ENCODE peak calls at places on chromosomes 3 and 15, in five cellular contexts. O is ovary; S is heart right ventricle; T is CD4-positive, CD25-positive, alpha-beta regulatory T cell; C is BE2C. M is an unnamed sample. For H3K4me1, the result is how much of the 10 kb centered on the place peaks cover.

GRCh38 chr3:31980530-31981205 is 394 bp downstream of the OSBPL10 start:
- DNase-seq in T (peak), C (peak), S (peak), O (peak), M (peak)

GRCh38 chr15:73334086-73334485 is 34.7 kb downstream of the HCN4 start:
- DNase-seq in S (no peak), C (no peak), O (no peak), T (no peak), M (no peak)

GRCh38 chr3:122572940-122573412 is 4.5 kb upstream of the PARP15 start:
- DNase-seq in T (no peak), C (no peak), O (peak), S (no peak), M (peak)

GRCh38 chr3:149273096-149273751 is 51.6 kb upstream of the CP start:
- DNase-seq in T (peak), C (peak), S (no peak), O (peak), M (peak)

GRCh38 chr15:79459666-79460065 is 27.5 kb downstream of the MINAR1 start:
- DNase-seq in S (no peak), C (no peak), O (no peak), T (no peak), M (no peak)

GRCh38 chr3:152937234-152937633 is 102.3 kb downstream of the P2RY1 start:
- DNase-seq in S (no peak), O (no peak), T (no peak), C (no peak), M (no peak)

GRCh38 chr3:8280161-8280560 is 221.5 kb upstream of the LMCD1 start:
- DNase-seq in O (no peak), C (no peak), T (no peak), S (no peak), M (no peak)

GRCh38 chr3:79015854-79016253 is 751.9 kb downstream of the ROBO1 start:
- DNase-seq in T (no peak), S (no peak), C (no peak), O (no peak), M (no peak)

GRCh38 chr3:138450181-138450580 is 15.8 kb downstream of the ESYT3 start:
- DNase-seq in O (no peak), S (no peak), C (no peak), T (no peak), M (no peak)

GRCh38 chr3:15399970-15400369 is 27.4 kb downstream of the METTL6 start:
- DNase-seq in C (no peak), O (no peak), S (no peak), T (no peak), M (no peak)

GRCh38 chr3:196238612-196239190 is 22.4 kb downstream of the SLC51A start:
- DNase-seq in C (no peak), S (no peak), T (no peak), O (no peak), M (no peak)

GRCh38 chr3:108125151-108125540 is 34.3 kb upstream of the CD47 start:
- DNase-seq in O (no peak), S (no peak), C (no peak), T (no peak), M (no peak)

DNA sequence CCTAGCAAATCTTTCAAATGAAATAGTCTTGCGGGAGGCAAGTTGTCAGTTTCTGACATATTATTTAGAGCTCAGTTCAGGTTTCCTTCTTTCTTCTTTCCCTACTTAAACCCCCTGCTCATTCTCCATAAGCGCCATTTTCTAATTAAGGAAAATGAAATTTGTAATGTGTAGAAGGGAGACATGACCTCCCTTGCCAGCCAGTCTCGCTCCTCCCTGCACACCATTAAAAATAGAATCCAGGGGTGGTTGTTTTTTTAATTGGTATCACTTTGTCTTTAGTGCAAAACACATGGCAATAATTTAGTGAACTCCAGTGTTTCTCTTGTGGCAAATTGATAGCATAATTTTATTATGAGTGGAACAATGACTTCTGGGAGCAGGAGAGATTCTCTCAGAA is 160.1 kb downstream of the MEIS2 start:
- DNase-seq in O (no peak), S (no peak), C (no peak), T (no peak), M (no peak)
- H3K4me1 ChIP-seq in O (under half), S (under half), C (under half), T (under half), M (under half)

GRCh38 chr15:58065011-58065444 is 483 bp downstream of the ALDH1A2 start:
- DNase-seq in C (peak), O (peak), T (no peak), S (peak), M (peak)
- H3K4me3 ChIP-seq in C (no peak), O (peak), T (no peak), S (peak), M (peak)

GRCh38 chr3:30605706-30606300 is 598 bp upstream of the TGFBR2 start:
- DNase-seq in S (no peak), T (no peak), O (no peak), C (no peak), M (no peak)
- H3K4me1 ChIP-seq in S (under half), T (under half), O (under half), C (under half), M (under half)

GRCh38 chr15:44289352-44289790 is 852 bp downstream of the GOLM2 start:
- DNase-seq in S (no peak), T (no peak), O (no peak), C (no peak), M (no peak)

GRCh38 chr15:44286814-44287555 is 1.5 kb upstream of the GOLM2 start:
- DNase-seq in T (peak), C (no peak), S (no peak), O (no peak), M (no peak)
- H3K4me3 ChIP-seq in T (peak), C (peak), S (peak), O (peak), M (peak)

DNA sequence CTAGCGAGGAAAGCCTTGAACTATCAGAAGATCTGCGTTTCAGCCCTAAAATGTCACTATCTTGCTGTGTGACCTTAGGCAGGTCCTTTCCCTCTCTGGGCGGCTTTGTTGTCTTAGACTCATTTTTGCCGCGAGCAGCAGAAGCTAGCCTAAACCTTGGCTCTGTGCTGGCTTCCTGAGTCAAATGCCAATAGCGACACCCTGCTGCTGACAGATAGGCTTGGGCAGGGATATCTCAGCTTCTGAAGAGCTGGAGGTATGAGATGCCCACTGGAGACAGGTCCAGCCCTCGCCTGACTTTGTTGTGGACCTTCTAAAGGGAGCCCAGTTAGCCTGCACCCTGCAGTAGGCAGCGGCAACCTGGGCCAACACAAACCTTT is 1.3 kb downstream of the ADAMTSL3 start:
- DNase-seq in C (no peak), S (no peak), O (no peak), T (no peak), M (no peak)
- H3K4me1 ChIP-seq in C (under half), S (half or more), O (under half), T (under half), M (under half)

DNA sequence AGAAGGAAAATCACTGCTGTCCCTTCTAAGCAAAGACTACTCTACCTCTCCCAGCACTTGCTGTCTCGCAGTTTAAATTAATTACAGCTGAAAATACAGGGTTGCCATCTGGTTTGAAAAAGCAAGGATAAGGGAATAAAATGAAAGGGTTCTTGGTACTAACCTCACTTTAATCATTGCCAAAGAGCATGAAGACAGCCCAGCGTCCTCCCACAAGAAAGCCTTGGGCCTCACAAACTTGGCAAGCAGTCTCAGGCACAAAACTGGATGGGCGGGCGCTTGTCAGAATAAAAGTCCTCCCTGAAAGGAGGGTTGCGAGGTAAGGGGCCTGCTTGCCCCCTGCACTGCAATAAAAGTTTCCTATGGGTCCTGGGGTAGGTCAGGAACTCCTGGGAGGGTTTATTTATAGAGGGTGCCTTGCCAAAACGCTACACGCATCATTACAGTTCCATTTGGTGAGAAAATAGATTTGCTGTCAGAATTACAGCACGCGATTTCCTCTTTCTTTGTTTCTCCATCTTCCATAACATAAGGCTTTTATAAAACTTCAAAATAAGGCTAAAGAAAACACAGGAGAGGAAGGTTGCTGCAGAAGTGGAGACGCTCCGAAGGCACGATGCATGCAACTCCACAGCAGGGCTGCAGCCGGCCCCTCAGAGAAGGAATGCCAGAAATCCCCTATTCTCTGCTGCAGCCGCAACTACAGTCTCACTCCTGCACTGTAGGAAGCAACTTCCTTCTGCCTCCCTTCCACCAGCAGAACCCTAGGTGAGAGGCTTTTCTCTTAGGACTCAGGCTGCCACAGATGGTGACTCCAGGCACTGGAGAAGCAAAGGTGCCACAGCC is 61.4 kb downstream of the VGLL4 start:
- DNase-seq in O (peak), C (peak), T (no peak), S (peak), M (peak)
- H3K4me3 ChIP-seq in O (peak), C (peak), T (no peak), S (peak), M (peak)